ENCODE peak calls at places on chromosome 19, in six cellular contexts. X, S, H, Y, J and E are unnamed samples.

GRCh38 chr19:7607212-7607873 is 11.7 kb downstream of the CAMSAP3 start:
- DNase-seq in X (no peak), S (no peak), H (no peak), Y (no peak), J (no peak), E (no peak)

GRCh38 chr19:246551-246950 is 44.7 kb downstream of the PLPP2 start:
- DNase-seq in X (no peak), S (no peak), H (no peak), Y (no peak), J (no peak), E (peak)

GRCh38 chr19:13027031-13027430 is 31.8 kb downstream of the NFIX start:
- DNase-seq in X (no peak), S (no peak), H (no peak), Y (no peak), J (no peak), E (no peak)

GRCh38 chr19:47633996-47634395 is 25.1 kb downstream of the BICRA start:
- DNase-seq in X (no peak), S (no peak), H (no peak), Y (no peak), J (no peak), E (no peak)

GRCh38 chr19:38304866-38305429 is 897 bp downstream of the C19orf33 start:
- DNase-seq in X (no peak), S (no peak), H (no peak), Y (no peak), J (peak), E (no peak)

GRCh38 chr19:40689339-40690049 is 957 bp downstream of the NUMBL start:
- DNase-seq in X (no peak), S (no peak), H (no peak), Y (no peak), J (peak), E (no peak)

GRCh38 chr19:45599286-45599685 is 2.7 kb downstream of the GPR4 start:
- DNase-seq in X (no peak), S (no peak), H (no peak), Y (no peak), J (no peak), E (no peak)

GRCh38 chr19:41707502-41707812 is 969 bp upstream of the CEACAM5 start:
- DNase-seq in X (no peak), S (no peak), H (no peak), Y (no peak), J (no peak), E (no peak)

GRCh38 chr19:17339088-17339741 is 1.9 kb downstream of the GTPBP3 start:
- DNase-seq in X (no peak), S (no peak), H (no peak), Y (no peak), J (peak), E (no peak)

GRCh38 chr19:3284759-3285646 is 60.5 kb downstream of the CELF5 start:
- DNase-seq in X (no peak), S (no peak), H (peak), Y (no peak), J (peak), E (peak)